ENCODE peak calls at places on chromosomes 13 and 19, in ten cellular contexts. F is brain microvascular endothelial cell, O is stomach, E is bronchial epithelial cell, X is PC-9, Q is tibial nerve, C is adrenal gland, V is kidney epithelial cell, H is Panc1, Z is NB4. G is an unnamed sample.

GRCh38 chr13:40662866-40663265 is 3.6 kb downstream of the FOXO1 start:
- DNase-seq in F (no peak), O (no peak), E (no peak), X (no peak), Q (no peak), C (no peak), V (no peak), H (no peak), Z (no peak), G (peak; percentile 21)

GRCh38 chr19:5002143-5002542 is 33.2 kb downstream of the KDM4B start:
- DNase-seq in F (peak; percentile 61), O (no peak), E (peak; percentile 68), X (peak; percentile 59), Q (no peak), C (no peak), V (no peak), H (peak; percentile 8), Z (no peak), G (peak; percentile 65)

GRCh38 chr13:43472980-43473379 is 313.8 kb downstream of the ENOX1 start:
- DNase-seq in F (no peak), O (no peak), E (no peak), X (no peak), Q (no peak), C (no peak), V (no peak), H (no peak), Z (no peak), G (no peak)

GRCh38 chr19:39745645-39746044 is 7.8 kb upstream of the CLC start:
- DNase-seq in F (no peak), O (no peak), E (no peak), X (no peak), Q (no peak), C (no peak), V (no peak), H (no peak), Z (peak; percentile 6), G (no peak)

GRCh38 chr13:95298971-95299627 is 2.2 kb downstream of the ABCC4 start:
- DNase-seq in F (peak; percentile 40), O (no peak), E (peak; percentile 60), X (peak; percentile 52), Q (no peak), C (no peak), V (peak; percentile 64), H (no peak), Z (peak; percentile 13), G (peak; percentile 56)

GRCh38 chr19:8397746-8398721 is 7.9 kb downstream of the RAB11B start:
- DNase-seq in F (no peak), O (no peak), E (no peak), X (no peak), Q (no peak), C (no peak), V (peak; percentile 57), H (no peak), Z (peak; percentile 50), G (no peak)

GRCh38 chr19:38264486-38265212 is at the start of gene SPINT2:
- DNase-seq in F (no peak), O (no peak), E (no peak), X (no peak), Q (no peak), C (no peak), V (no peak), H (no peak), Z (no peak), G (no peak)

GRCh38 chr13:99974939-99975561 is 3.5 kb upstream of the ZIC5 start:
- DNase-seq in F (no peak), O (peak; percentile 11), E (no peak), X (no peak), Q (no peak), C (no peak), V (no peak), H (no peak), Z (no peak), G (no peak)

DNA sequence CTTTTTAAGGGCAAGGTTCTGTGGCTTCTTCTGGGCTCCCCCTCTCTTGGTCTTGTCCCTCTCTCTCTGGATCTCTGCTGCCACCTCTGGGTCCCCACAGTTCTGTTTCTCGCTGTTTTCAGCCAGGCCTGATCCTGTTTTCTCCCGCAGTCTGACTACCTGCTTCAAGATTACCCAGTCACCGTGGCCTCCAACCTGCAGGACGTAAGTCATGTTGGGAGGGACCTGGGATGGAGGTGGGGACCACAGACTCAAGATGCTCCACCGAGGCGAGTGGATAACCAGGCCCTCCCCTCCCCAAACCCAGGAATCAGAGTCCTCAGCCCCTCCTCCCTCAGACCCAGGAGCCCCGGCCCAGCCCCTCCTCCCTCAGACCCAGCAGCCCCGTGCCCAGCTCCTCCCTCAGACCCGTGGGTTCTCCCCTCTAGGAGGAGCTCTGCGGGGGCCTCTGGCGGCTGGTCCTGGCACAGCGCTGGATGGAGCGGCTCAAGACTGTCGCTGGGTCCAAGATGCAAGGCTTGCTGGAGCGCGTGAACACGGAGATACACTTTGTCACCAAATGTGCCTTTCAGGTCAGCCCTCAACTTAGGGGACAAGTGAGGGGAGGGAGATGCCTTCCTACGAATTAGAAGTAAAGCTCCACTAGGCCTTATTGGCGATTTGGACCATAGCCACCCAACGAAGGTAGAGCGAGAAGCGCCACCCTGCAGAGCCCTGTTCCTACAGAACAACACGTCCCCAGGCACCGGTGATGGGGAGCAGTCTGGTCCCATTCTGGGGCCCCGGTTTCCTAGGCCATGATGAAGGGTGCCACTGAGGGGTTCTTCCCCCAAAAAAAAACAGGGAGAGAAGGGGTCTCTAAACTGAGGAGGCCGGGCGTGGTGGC is 2.2 kb downstream of the FLT3LG start:
- DNase-seq in F (no peak), O (no peak), E (no peak), X (no peak), Q (no peak), C (no peak), V (no peak), H (no peak), Z (peak; percentile 67), G (peak; percentile 54)
- TF ChIP-seq CTCF in F (peak; percentile 83), O (peak; percentile 23), E (peak; percentile 60), X (peak; percentile 51), Q (peak; percentile 39), C (peak; percentile 31), V (peak; percentile 87), H (peak; percentile 75), Z (peak; percentile 72), G (peak; percentile 61)

GRCh38 chr19:1438035-1438932 is at the start of gene RPS15:
- DNase-seq in F (peak; percentile 85), O (peak; percentile 96), E (peak; percentile 86), X (peak; percentile 85), Q (peak; percentile 87), C (peak; percentile 96), V (peak; percentile 62), H (peak; percentile 68), Z (peak; percentile 90), G (peak; percentile 95)

GRCh38 chr19:1435378-1435989 is 2.7 kb upstream of the RPS15 start:
- DNase-seq in F (no peak), O (no peak), E (no peak), X (no peak), Q (no peak), C (no peak), V (no peak), H (no peak), Z (no peak), G (no peak)

GRCh38 chr19:1438933-1439358 is 750 bp downstream of the RPS15 start:
- DNase-seq in F (no peak), O (no peak), E (no peak), X (no peak), Q (no peak), C (no peak), V (no peak), H (no peak), Z (no peak), G (no peak)

GRCh38 chr19:1440418-1440801 is 2.2 kb downstream of the RPS15 start:
- DNase-seq in F (no peak), O (no peak), E (no peak), X (no peak), Q (no peak), C (no peak), V (no peak), H (no peak), Z (no peak), G (no peak)

GRCh38 chr19:1437609-1438008 is 587 bp upstream of the RPS15 start:
- DNase-seq in F (no peak), O (no peak), E (no peak), X (no peak), Q (no peak), C (no peak), V (no peak), H (no peak), Z (no peak), G (no peak)
- H3K4me3 ChIP-seq in F (no peak overlapping the region), O (no peak overlapping the region), E (no peak overlapping the region), X (no peak overlapping the region), Q (no peak overlapping the region), C (peak overlapping the region; percentile 81), V (no peak overlapping the region), H (peak overlapping the region; percentile 73), Z (no peak overlapping the region), G (no peak overlapping the region)

DNA sequence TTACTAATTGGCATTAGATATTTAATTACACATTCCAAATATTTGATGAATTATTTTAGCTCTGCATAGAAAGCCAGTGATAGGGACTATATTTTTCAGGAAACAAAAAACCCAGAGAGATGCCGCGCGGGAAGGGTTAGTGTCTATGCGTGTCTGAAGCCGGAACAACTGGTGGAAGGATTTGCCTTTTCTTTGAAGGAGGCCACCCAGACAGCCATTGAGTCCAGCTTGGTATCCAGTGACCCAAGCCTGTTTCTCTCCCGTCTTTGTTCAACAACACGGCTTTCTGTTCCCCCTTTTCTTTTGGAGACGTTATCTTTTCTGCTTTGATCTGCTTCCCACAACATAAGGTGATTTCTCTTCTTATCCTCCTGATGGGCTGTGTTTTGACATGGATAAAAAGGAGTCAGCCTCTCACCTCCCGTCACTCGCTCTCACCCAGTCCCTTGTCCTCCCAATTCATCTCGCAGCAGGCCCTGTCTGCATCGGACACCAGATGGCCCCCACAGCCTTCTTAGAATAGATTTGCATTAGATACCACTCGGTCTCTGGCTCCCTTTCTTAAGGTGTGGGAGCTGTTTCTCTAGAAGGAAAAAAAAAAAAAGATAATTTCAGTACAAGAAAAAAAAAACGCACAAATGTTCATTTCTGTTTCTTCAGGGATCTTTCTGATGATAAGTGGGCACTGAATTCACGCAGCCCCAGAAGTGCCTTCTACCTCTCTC is 361.8 kb downstream of the ZNF536 start:
- DNase-seq in F (no peak), O (no peak), E (no peak), X (no peak), Q (no peak), C (no peak), V (no peak), H (no peak), Z (no peak), G (no peak)
- TF ChIP-seq CTCF in F (no peak), O (no peak), E (no peak), X (no peak), Q (no peak), C (no peak), V (no peak), H (no peak), Z (no peak), G (no peak)

GRCh38 chr19:18114483-18114882 is 16.9 kb downstream of the MAST3 start:
- DNase-seq in F (no peak), O (no peak), E (no peak), X (no peak), Q (no peak), C (no peak), V (no peak), H (no peak), Z (no peak), G (no peak)

GRCh38 chr19:18113827-18114226 is 16.2 kb downstream of the MAST3 start:
- DNase-seq in F (no peak), O (no peak), E (no peak), X (no peak), Q (no peak), C (no peak), V (no peak), H (no peak), Z (no peak), G (no peak)

GRCh38 chr19:18110833-18111232 is 13.3 kb downstream of the MAST3 start:
- DNase-seq in F (no peak), O (peak; percentile 64), E (no peak), X (no peak), Q (no peak), C (no peak), V (no peak), H (no peak), Z (no peak), G (no peak)

GRCh38 chr19:18109731-18110671 is 12.4 kb downstream of the MAST3 start:
- DNase-seq in F (no peak), O (peak; percentile 66), E (no peak), X (peak; percentile 66), Q (no peak), C (peak; percentile 61), V (no peak), H (no peak), Z (peak; percentile 58), G (peak; percentile 33)

DNA sequence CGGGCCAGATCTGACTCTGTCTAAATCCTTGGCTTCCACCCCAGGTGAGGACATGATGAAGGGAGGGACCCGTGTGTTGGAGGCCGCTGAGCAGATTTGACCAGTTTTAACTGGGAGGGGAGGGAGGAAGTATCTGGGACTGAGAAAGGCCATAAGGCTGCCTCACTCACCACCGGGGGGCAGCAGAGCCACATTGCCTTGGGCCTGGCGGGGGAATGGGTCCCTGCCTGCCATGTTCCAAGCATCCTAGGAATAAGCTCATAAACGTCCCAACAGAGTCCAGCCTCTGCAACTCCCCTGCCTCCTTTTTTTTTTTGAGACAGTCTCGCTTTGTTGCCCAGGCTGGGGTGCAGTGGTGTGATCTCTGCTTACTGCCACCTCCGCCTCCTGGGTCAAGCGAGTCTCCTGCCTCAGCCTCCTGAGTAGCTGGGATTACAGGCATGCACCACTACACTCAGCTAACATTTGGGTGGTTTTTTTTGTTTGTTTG is 15.5 kb downstream of the MAST3 start:
- DNase-seq in F (peak; percentile 73), O (peak; percentile 87), E (peak; percentile 60), X (peak; percentile 82), Q (peak; percentile 77), C (peak; percentile 88), V (no peak), H (no peak), Z (peak; percentile 85), G (peak; percentile 82)
- H3K4me3 ChIP-seq in F (no peak overlapping the region), O (no peak overlapping the region), E (no peak overlapping the region), X (no peak overlapping the region), Q (no peak overlapping the region), C (no peak overlapping the region), V (no peak overlapping the region), H (no peak overlapping the region), Z (no peak overlapping the region), G (no peak overlapping the region)

G was measured in epithelial cell of esophagus.